ENCODE peak calls at places on chromosomes 16 and 17, in ten cellular contexts. H, Y, M, G, U, P, S, E, L and T are unnamed samples.

GRCh38 chr17:80824549-80825470 is 166.8 kb upstream of the CHMP6 start:
- DNase-seq in H (no peak), Y (peak; percentile 30), M (no peak), G (no peak), U (no peak), P (no peak), S (no peak), E (no peak), L (no peak), T (no peak)

GRCh38 chr16:62035115-62036092 is 834 bp downstream of the CDH8 start:
- DNase-seq in H (peak; percentile 83), Y (no peak), M (peak; percentile 84), G (no peak), U (no peak), P (no peak), S (no peak), E (no peak), L (no peak), T (no peak)

GRCh38 chr17:1630662-1631061 is 2.0 kb upstream of the SLC43A2 start:
- DNase-seq in H (no peak), Y (no peak), M (no peak), G (no peak), U (no peak), P (no peak), S (no peak), E (no peak), L (no peak), T (no peak)

GRCh38 chr17:7440113-7440822 is 956 bp downstream of the FGF11 start:
- DNase-seq in H (peak; percentile 85), Y (peak; percentile 81), M (peak; percentile 79), G (no peak), U (peak; percentile 67), P (peak; percentile 55), S (no peak), E (peak; percentile 71), L (peak; percentile 72), T (peak; percentile 44)

GRCh38 chr17:28279411-28279810 is 39.6 kb upstream of the TMEM97 start:
- DNase-seq in H (no peak), Y (no peak), M (no peak), G (no peak), U (no peak), P (no peak), S (no peak), E (no peak), L (no peak), T (no peak)

GRCh38 chr17:48630009-48630924 is 4.1 kb upstream of the HOXB9 start:
- DNase-seq in H (peak; percentile 23), Y (no peak), M (no peak), G (no peak), U (no peak), P (no peak), S (no peak), E (no peak), L (no peak), T (no peak)

GRCh38 chr17:5583426-5584382 is 605 bp downstream of the NLRP1 start:
- DNase-seq in H (no peak), Y (no peak), M (no peak), G (no peak), U (no peak), P (no peak), S (no peak), E (peak; percentile 33), L (no peak), T (no peak)

GRCh38 chr16:71426069-71426879 is 15.6 kb downstream of the TLE7 start:
- DNase-seq in H (peak; percentile 95), Y (peak; percentile 57), M (peak; percentile 95), G (peak; percentile 60), U (peak; percentile 23), P (peak; percentile 97), S (no peak), E (no peak), L (no peak), T (peak; percentile 13)

GRCh38 chr16:88503374-88503770 is 50.3 kb downstream of the ZFPM1 start:
- DNase-seq in H (no peak), Y (no peak), M (no peak), G (no peak), U (no peak), P (no peak), S (no peak), E (no peak), L (peak; percentile 68), T (no peak)

GRCh38 chr16:88502776-88503280 is 49.7 kb downstream of the ZFPM1 start:
- DNase-seq in H (no peak), Y (no peak), M (no peak), G (no peak), U (no peak), P (no peak), S (no peak), E (no peak), L (no peak), T (no peak)

GRCh38 chr16:88500255-88500661 is 47.2 kb downstream of the ZFPM1 start:
- DNase-seq in H (no peak), Y (no peak), M (no peak), G (no peak), U (no peak), P (no peak), S (no peak), E (peak; percentile 50), L (peak; percentile 74), T (no peak)

GRCh38 chr16:88503771-88504488 is 50.9 kb downstream of the ZFPM1 start:
- DNase-seq in H (no peak), Y (no peak), M (no peak), G (no peak), U (no peak), P (no peak), S (no peak), E (no peak), L (no peak), T (no peak)

GRCh38 chr16:88502371-88502770 is 49.3 kb downstream of the ZFPM1 start:
- DNase-seq in H (no peak), Y (no peak), M (no peak), G (no peak), U (no peak), P (no peak), S (no peak), E (no peak), L (no peak), T (no peak)
- H3K27ac ChIP-seq in H (no peak overlapping the region), Y (no peak overlapping the region), M (no peak overlapping the region), G (no peak overlapping the region), U (no peak overlapping the region), P (no peak overlapping the region), S (no peak overlapping the region), E (no peak overlapping the region), L (peak overlapping the region; percentile 86), T (no peak overlapping the region)

DNA sequence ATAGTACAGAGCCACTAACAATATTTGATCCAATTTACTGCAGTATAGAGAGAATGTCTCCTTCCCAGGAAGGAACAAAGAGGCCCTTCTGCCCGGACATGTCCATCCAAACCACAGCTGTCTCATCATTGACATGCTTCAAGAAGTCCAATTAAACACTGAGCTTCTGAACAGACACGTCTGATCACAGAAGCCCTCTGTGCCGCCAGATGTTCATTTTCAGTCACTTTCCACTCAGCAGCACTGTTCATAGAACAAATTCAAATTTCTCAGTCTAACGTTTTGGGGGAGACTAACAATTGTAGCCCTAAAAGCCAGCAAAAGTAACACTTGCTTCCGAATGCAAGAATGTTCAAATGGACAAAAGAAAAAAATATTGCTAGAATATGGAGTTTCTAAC is 15.3 kb downstream of the ZC3H7A start:
- DNase-seq in H (no peak), Y (no peak), M (no peak), G (peak; percentile 70), U (no peak), P (no peak), S (no peak), E (no peak), L (no peak), T (peak; percentile 43)
- H3K27ac ChIP-seq in H (no peak overlapping the region), Y (peak overlapping the region; percentile 78), M (peak overlapping the region; percentile 60), G (peak overlapping the region; percentile 97), U (peak overlapping the region; percentile 89), P (no peak overlapping the region), S (peak overlapping the region; percentile 83), E (peak overlapping the region; percentile 92), L (peak overlapping the region; percentile 89), T (peak overlapping the region; percentile 84)

GRCh38 chr17:18977021-18977420 is 25.1 kb downstream of the SLC5A10 start:
- DNase-seq in H (no peak), Y (no peak), M (no peak), G (no peak), U (no peak), P (no peak), S (no peak), E (no peak), L (no peak), T (no peak)

GRCh38 chr17:18975597-18975996 is 23.6 kb downstream of the SLC5A10 start:
- DNase-seq in H (no peak), Y (no peak), M (no peak), G (no peak), U (no peak), P (no peak), S (no peak), E (no peak), L (no peak), T (no peak)

GRCh38 chr17:18976201-18976600 is 24.2 kb downstream of the SLC5A10 start:
- DNase-seq in H (no peak), Y (no peak), M (no peak), G (no peak), U (no peak), P (no peak), S (no peak), E (no peak), L (no peak), T (no peak)

GRCh38 chr17:18971801-18972200 is 19.8 kb downstream of the SLC5A10 start:
- DNase-seq in H (no peak), Y (no peak), M (no peak), G (no peak), U (no peak), P (no peak), S (no peak), E (no peak), L (no peak), T (no peak)

GRCh38 chr17:18974407-18975149 is 22.6 kb downstream of the SLC5A10 start:
- DNase-seq in H (no peak), Y (no peak), M (no peak), G (peak; percentile 15), U (no peak), P (no peak), S (no peak), E (no peak), L (no peak), T (no peak)
- H3K27ac ChIP-seq in H (no peak overlapping the region), Y (no peak overlapping the region), M (no peak overlapping the region), G (peak overlapping the region; percentile 86), U (peak overlapping the region; percentile 72), P (no peak overlapping the region), S (no peak overlapping the region), E (no peak overlapping the region), L (no peak overlapping the region), T (no peak overlapping the region)

GRCh38 chr17:50631195-50631907 is 3.3 kb upstream of the ABCC3 start:
- DNase-seq in H (no peak), Y (no peak), M (no peak), G (no peak), U (no peak), P (no peak), S (no peak), E (no peak), L (no peak), T (no peak)

GRCh38 chr17:50633683-50634082 is 998 bp upstream of the ABCC3 start:
- DNase-seq in H (no peak), Y (no peak), M (no peak), G (no peak), U (no peak), P (no peak), S (no peak), E (no peak), L (no peak), T (no peak)

GRCh38 chr17:50634123-50634914 is at the start of gene ABCC3:
- DNase-seq in H (no peak), Y (peak; percentile 89), M (no peak), G (peak; percentile 68), U (peak; percentile 85), P (peak; percentile 87), S (no peak), E (peak; percentile 30), L (peak; percentile 75), T (peak; percentile 60)

GRCh38 chr17:50631908-50632571 is 2.6 kb upstream of the ABCC3 start:
- DNase-seq in H (no peak), Y (no peak), M (no peak), G (no peak), U (no peak), P (no peak), S (no peak), E (no peak), L (no peak), T (no peak)

DNA sequence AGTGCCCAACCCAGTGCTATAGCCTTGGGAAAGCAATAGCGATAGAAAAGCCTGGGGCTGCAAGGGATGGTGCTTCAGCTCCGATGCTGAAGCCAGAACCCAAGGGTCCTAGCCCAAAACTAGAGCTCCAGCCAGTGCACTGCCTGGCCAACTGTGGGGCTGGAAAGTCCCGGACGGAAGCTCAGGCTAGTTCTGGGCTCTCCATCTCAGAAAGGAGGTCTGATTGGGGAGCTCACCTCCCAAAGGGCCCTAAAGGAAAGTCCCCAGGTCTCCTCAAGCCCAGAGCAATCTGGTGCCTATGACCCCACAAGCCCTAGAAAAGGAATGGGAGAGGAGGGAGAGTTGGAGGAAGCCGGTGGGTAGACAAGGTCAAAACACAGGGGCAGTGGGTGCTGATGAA is 2.0 kb upstream of the ABCC3 start:
- DNase-seq in H (no peak), Y (no peak), M (no peak), G (no peak), U (no peak), P (no peak), S (no peak), E (no peak), L (no peak), T (no peak)
- H3K27ac ChIP-seq in H (no peak overlapping the region), Y (no peak overlapping the region), M (no peak overlapping the region), G (peak overlapping the region; percentile 98), U (no peak overlapping the region), P (peak overlapping the region; percentile 100), S (no peak overlapping the region), E (no peak overlapping the region), L (no peak overlapping the region), T (no peak overlapping the region)